ENCODE peak calls at places on chromosomes 1 and 21, in four cellular contexts. One of them, this sample, is unnamed.

GRCh38 chr1:74396942-74397341 is 115.5 kb downstream of the LRRC53 start:
- DNase-seq in IMR-90: peak
- DNase-seq in mammary epithelial cell: no peak
- DNase-seq in GM23248: no peak
- DNase-seq in this sample: no peak

GRCh38 chr1:64183380-64183984 is 19.9 kb upstream of the UBE2U start:
- DNase-seq in IMR-90: peak
- DNase-seq in mammary epithelial cell: no peak
- DNase-seq in GM23248: no peak
- DNase-seq in this sample: peak

GRCh38 chr1:205245096-205245495 is 17.4 kb downstream of the TMCC2 start:
- DNase-seq in IMR-90: no peak
- DNase-seq in mammary epithelial cell: no peak
- DNase-seq in GM23248: no peak
- DNase-seq in this sample: no peak

GRCh38 chr1:177928194-177928593 is 41.7 kb downstream of the SEC16B start:
- DNase-seq in IMR-90: peak
- DNase-seq in mammary epithelial cell: peak
- DNase-seq in GM23248: peak
- DNase-seq in this sample: peak

GRCh38 chr1:209583408-209583807 is at the start of gene CAMK1G:
- DNase-seq in IMR-90: peak
- DNase-seq in mammary epithelial cell: no peak
- DNase-seq in GM23248: peak
- DNase-seq in this sample: peak

GRCh38 chr1:28418278-28418637 is 48.7 kb downstream of the PHACTR4 start:
- DNase-seq in IMR-90: no peak
- DNase-seq in mammary epithelial cell: no peak
- DNase-seq in GM23248: no peak
- DNase-seq in this sample: no peak

GRCh38 chr1:99580451-99580850 is 65.5 kb upstream of the PALMD start:
- DNase-seq in IMR-90: no peak
- DNase-seq in mammary epithelial cell: peak
- DNase-seq in GM23248: peak
- DNase-seq in this sample: no peak

GRCh38 chr1:101291562-101292035 is 54.8 kb downstream of the S1PR1 start:
- DNase-seq in IMR-90: peak
- DNase-seq in mammary epithelial cell: peak
- DNase-seq in GM23248: peak
- DNase-seq in this sample: peak

GRCh38 chr1:182669266-182669665 is 15.1 kb downstream of the RGS8 start:
- DNase-seq in IMR-90: no peak
- DNase-seq in mammary epithelial cell: no peak
- DNase-seq in GM23248: no peak
- DNase-seq in this sample: no peak

GRCh38 chr21:14453964-14454641 is 71.2 kb upstream of the HSPA13 start:
- DNase-seq in IMR-90: no peak
- DNase-seq in mammary epithelial cell: no peak
- DNase-seq in GM23248: no peak
- DNase-seq in this sample: no peak

GRCh38 chr21:14451520-14451919 is 68.6 kb upstream of the HSPA13 start:
- DNase-seq in IMR-90: no peak
- DNase-seq in mammary epithelial cell: no peak
- DNase-seq in GM23248: no peak
- DNase-seq in this sample: no peak

GRCh38 chr21:14452842-14453241 is 69.9 kb upstream of the HSPA13 start:
- DNase-seq in IMR-90: no peak
- DNase-seq in mammary epithelial cell: no peak
- DNase-seq in GM23248: no peak
- DNase-seq in this sample: no peak

GRCh38 chr21:14453339-14453738 is 70.4 kb upstream of the HSPA13 start:
- DNase-seq in IMR-90: no peak
- DNase-seq in mammary epithelial cell: no peak
- DNase-seq in GM23248: no peak
- DNase-seq in this sample: no peak

GRCh38 chr21:14452031-14452778 is 69.3 kb upstream of the HSPA13 start:
- DNase-seq in IMR-90: no peak
- DNase-seq in mammary epithelial cell: no peak
- DNase-seq in GM23248: no peak
- DNase-seq in this sample: no peak
- H3K27ac ChIP-seq in IMR-90: no peak
- H3K27ac ChIP-seq in mammary epithelial cell: no peak
- H3K27ac ChIP-seq in GM23248: no peak
- H3K27ac ChIP-seq in this sample: no peak

GRCh38 chr1:77434972-77435371 is 153.2 kb downstream of the AK5 start:
- DNase-seq in IMR-90: no peak
- DNase-seq in mammary epithelial cell: no peak
- DNase-seq in GM23248: no peak
- DNase-seq in this sample: no peak

GRCh38 chr1:77433934-77434333 is 152.1 kb downstream of the AK5 start:
- DNase-seq in IMR-90: no peak
- DNase-seq in mammary epithelial cell: no peak
- DNase-seq in GM23248: no peak
- DNase-seq in this sample: no peak

GRCh38 chr1:77438239-77438913 is 156.6 kb downstream of the AK5 start:
- DNase-seq in IMR-90: peak
- DNase-seq in mammary epithelial cell: no peak
- DNase-seq in GM23248: peak
- DNase-seq in this sample: no peak
- H3K9ac ChIP-seq in IMR-90: peak
- H3K9ac ChIP-seq in mammary epithelial cell: no peak
- H3K9ac ChIP-seq in GM23248: peak
- H3K9ac ChIP-seq in this sample: no peak

GRCh38 chr1:62882705-62883104 is 98.8 kb downstream of the ATG4C start:
- DNase-seq in IMR-90: no peak
- DNase-seq in mammary epithelial cell: no peak
- DNase-seq in GM23248: no peak
- DNase-seq in this sample: no peak
- H3K4me3 ChIP-seq in IMR-90: no peak
- H3K4me3 ChIP-seq in mammary epithelial cell: no peak
- H3K4me3 ChIP-seq in GM23248: no peak
- H3K4me3 ChIP-seq in this sample: no peak

GRCh38 chr1:223844962-223845809 is 561 bp downstream of the TP53BP2 start:
- DNase-seq in IMR-90: peak
- DNase-seq in mammary epithelial cell: peak
- DNase-seq in GM23248: peak
- DNase-seq in this sample: peak

GRCh38 chr1:223842784-223843183 is 3.0 kb downstream of the TP53BP2 start:
- DNase-seq in IMR-90: no peak
- DNase-seq in mammary epithelial cell: no peak
- DNase-seq in GM23248: no peak
- DNase-seq in this sample: no peak

GRCh38 chr1:223844521-223844961 is 1.2 kb downstream of the TP53BP2 start:
- DNase-seq in IMR-90: no peak
- DNase-seq in mammary epithelial cell: no peak
- DNase-seq in GM23248: peak
- DNase-seq in this sample: no peak

GRCh38 chr1:223845810-223846667 is at the start of gene TP53BP2:
- DNase-seq in IMR-90: peak
- DNase-seq in mammary epithelial cell: peak
- DNase-seq in GM23248: peak
- DNase-seq in this sample: peak

GRCh38 chr1:223843934-223844333 is 1.8 kb downstream of the TP53BP2 start:
- DNase-seq in IMR-90: no peak
- DNase-seq in mammary epithelial cell: no peak
- DNase-seq in GM23248: peak
- DNase-seq in this sample: no peak
- H3K27ac ChIP-seq in IMR-90: no peak
- H3K27ac ChIP-seq in mammary epithelial cell: no peak
- H3K27ac ChIP-seq in GM23248: peak
- H3K27ac ChIP-seq in this sample: no peak

GRCh38 chr21:41926068-41926806 is 27.6 kb downstream of the C2CD2 start:
- DNase-seq in IMR-90: peak
- DNase-seq in mammary epithelial cell: peak
- DNase-seq in GM23248: peak
- DNase-seq in this sample: peak

GRCh38 chr21:41928621-41929220 is 25.1 kb downstream of the C2CD2 start:
- DNase-seq in IMR-90: no peak
- DNase-seq in mammary epithelial cell: no peak
- DNase-seq in GM23248: no peak
- DNase-seq in this sample: no peak

GRCh38 chr21:41927727-41928409 is 25.9 kb downstream of the C2CD2 start:
- DNase-seq in IMR-90: no peak
- DNase-seq in mammary epithelial cell: no peak
- DNase-seq in GM23248: no peak
- DNase-seq in this sample: no peak

GRCh38 chr21:41924355-41924754 is 29.5 kb downstream of the C2CD2 start:
- DNase-seq in IMR-90: peak
- DNase-seq in mammary epithelial cell: no peak
- DNase-seq in GM23248: no peak
- DNase-seq in this sample: no peak

DNA sequence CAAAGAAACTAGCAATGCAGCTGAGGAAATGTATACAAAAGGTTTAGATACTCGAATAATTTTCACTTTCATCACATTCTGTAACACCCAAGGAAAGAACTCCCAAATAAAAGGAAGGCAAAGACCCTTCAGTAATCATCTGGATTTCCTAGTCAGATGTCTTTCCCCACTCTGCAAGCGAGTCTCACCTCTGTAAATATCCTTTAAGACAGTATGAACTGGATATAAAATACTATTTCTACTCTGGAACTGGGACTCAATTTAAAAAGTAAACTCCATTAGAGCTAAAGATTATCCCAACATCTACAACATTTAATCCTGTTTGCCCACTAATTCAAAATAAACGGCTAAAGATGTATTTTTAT is 27.0 kb downstream of the C2CD2 start:
- DNase-seq in IMR-90: no peak
- DNase-seq in mammary epithelial cell: no peak
- DNase-seq in GM23248: no peak
- DNase-seq in this sample: no peak
- H3K9ac ChIP-seq in IMR-90: peak
- H3K9ac ChIP-seq in mammary epithelial cell: peak
- H3K9ac ChIP-seq in GM23248: peak
- H3K9ac ChIP-seq in this sample: no peak

GRCh38 chr1:78005755-78006154 is 1.0 kb downstream of the DNAJB4 start:
- DNase-seq in IMR-90: peak
- DNase-seq in mammary epithelial cell: peak
- DNase-seq in GM23248: peak
- DNase-seq in this sample: no peak
- H3K4me3 ChIP-seq in IMR-90: peak
- H3K4me3 ChIP-seq in mammary epithelial cell: peak
- H3K4me3 ChIP-seq in GM23248: peak
- H3K4me3 ChIP-seq in this sample: peak

DNA sequence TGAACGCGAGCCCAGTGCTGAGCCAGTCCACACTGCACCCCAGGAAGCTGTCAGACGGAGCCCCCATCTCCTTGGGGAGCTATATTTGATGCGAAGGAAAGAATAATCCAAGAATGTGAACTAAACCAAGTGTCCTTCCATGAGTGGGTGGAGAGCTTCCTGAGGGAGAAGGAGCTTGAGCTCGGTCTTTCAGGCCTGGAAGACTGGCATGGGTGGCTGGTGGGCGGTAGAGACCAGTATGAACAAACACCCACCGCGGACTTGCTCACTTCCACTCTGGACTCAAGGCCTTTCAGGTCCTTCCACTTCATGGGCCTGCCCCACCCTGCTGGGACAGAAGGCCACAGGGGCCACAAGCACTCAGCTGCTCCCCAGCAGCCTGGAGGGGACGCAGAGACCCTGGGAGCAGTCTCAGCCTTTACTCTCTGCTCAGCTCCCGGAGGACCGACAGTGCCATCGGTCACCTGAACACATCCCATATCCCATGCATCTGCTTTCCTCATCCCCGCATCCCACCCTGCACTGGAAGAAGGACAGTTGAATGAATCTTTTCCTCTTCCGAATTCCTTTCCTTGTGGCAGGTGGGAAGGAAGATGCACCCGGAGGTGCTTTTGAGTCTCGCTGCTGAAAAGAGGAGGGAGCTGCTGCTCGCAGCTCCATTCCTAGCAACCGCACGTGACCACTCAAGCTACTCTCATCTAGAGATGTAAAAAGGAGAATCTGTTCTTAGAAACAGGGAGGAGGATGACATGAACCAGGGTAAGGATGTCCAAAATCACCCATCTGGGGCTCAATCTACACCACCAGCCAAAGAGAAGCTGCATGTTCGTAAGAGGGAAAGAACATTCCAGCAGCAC is 92.3 kb downstream of the PGBD5 start:
- DNase-seq in IMR-90: no peak
- DNase-seq in mammary epithelial cell: no peak
- DNase-seq in GM23248: no peak
- DNase-seq in this sample: no peak
- H3K27ac ChIP-seq in IMR-90: no peak
- H3K27ac ChIP-seq in mammary epithelial cell: no peak
- H3K27ac ChIP-seq in GM23248: no peak
- H3K27ac ChIP-seq in this sample: no peak

DNA sequence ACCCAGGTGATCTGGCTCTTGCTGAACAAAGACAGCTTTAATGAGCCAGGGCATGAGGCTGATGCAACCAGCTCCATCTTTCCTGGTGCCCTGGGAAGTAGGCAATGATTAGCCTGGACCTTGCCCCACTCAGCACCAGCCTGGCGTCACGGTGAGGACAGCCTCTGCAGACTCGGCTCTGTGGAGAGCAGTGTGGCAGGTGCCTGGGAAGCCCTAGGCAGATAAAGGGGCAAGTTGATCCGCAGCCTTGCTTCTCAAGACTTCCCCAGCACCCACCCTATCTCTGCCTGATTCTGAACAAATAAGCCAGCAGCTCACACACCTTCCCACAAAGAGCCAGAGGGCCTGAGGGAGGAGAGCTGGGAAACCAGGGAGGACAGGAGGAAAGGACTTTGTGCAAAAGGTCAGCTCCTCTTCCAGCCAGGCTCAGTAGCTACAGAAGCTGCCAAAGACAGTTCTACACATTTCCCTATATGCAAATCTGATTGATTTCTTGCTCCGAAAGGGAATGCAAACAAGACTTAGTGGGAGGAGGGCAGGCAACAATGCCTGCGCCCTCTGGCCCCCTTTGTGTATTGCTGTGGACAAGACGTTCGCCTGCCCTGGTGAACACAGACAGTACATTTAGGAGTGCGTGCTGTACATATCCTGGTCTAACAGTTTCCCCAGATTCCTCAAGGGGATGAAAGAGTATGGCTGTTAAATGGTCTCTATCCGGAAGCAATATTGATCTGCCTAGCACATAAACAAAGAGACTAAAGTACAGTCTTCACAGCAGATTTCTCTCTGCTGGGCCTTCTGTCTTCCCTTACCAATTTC is 63.8 kb downstream of the BCAR3 start:
- DNase-seq in IMR-90: no peak
- DNase-seq in mammary epithelial cell: no peak
- DNase-seq in GM23248: no peak
- DNase-seq in this sample: peak
- H3K9ac ChIP-seq in IMR-90: no peak
- H3K9ac ChIP-seq in mammary epithelial cell: peak
- H3K9ac ChIP-seq in GM23248: peak
- H3K9ac ChIP-seq in this sample: peak

GRCh38 chr1:2233997-2234761 is 6.1 kb downstream of the SKI start:
- DNase-seq in IMR-90: peak
- DNase-seq in mammary epithelial cell: peak
- DNase-seq in GM23248: peak
- DNase-seq in this sample: no peak
- H3K4me3 ChIP-seq in IMR-90: no peak
- H3K4me3 ChIP-seq in mammary epithelial cell: no peak
- H3K4me3 ChIP-seq in GM23248: peak
- H3K4me3 ChIP-seq in this sample: no peak

DNA sequence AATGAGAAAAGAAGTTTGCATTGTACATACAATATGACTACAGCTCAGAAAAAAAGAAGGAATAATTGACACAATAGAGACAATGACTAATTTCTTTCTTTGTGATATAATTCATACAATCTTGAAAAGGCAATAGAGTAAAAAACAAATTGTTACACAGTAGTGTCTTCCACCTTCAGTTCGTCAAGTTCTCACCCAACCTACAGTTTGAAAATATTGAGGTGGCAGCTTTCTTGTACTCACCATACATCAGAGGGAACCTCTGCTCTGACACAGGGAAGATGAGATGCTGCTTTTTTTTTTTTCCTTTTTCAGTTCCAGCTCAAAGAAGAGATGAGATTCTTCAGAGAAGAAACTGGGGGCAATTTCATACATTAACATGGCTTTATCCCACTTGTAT is 173.2 kb downstream of the ATP6V1G3 start:
- DNase-seq in IMR-90: no peak
- DNase-seq in mammary epithelial cell: no peak
- DNase-seq in GM23248: no peak
- DNase-seq in this sample: no peak
- H3K27ac ChIP-seq in IMR-90: no peak
- H3K27ac ChIP-seq in mammary epithelial cell: no peak
- H3K27ac ChIP-seq in GM23248: no peak
- H3K27ac ChIP-seq in this sample: no peak